ENCODE peak calls at places on chromosomes 5 and 9, in four cellular contexts. One of them, this sample, is unnamed.

GRCh38 chr5:31317642-31318041 is 124.2 kb downstream of the CDH6 start:
- DNase-seq in GM12878: no peak
- DNase-seq in HepG2: no peak
- DNase-seq in K562: peak; percentile 43
- DNase-seq in this sample: peak; percentile 70

GRCh38 chr5:56812110-56812509 is 3.2 kb upstream of the MAP3K1 start:
- DNase-seq in GM12878: no peak
- DNase-seq in HepG2: no peak
- DNase-seq in K562: peak; percentile 74
- DNase-seq in this sample: no peak

GRCh38 chr9:98922721-98923435 is 20.8 kb upstream of the COL15A1 start:
- DNase-seq in GM12878: no peak
- DNase-seq in HepG2: no peak
- DNase-seq in K562: no peak
- DNase-seq in this sample: no peak

GRCh38 chr5:64003966-64004365 is 41.7 kb upstream of the HTR1A start:
- DNase-seq in GM12878: no peak
- DNase-seq in HepG2: no peak
- DNase-seq in K562: no peak
- DNase-seq in this sample: no peak

GRCh38 chr5:72472031-72472430 is 35.2 kb downstream of the ZNF366 start:
- DNase-seq in GM12878: no peak
- DNase-seq in HepG2: no peak
- DNase-seq in K562: no peak
- DNase-seq in this sample: no peak

GRCh38 chr5:38899936-38900335 is 54.1 kb downstream of the OSMR start:
- DNase-seq in GM12878: no peak
- DNase-seq in HepG2: no peak
- DNase-seq in K562: no peak
- DNase-seq in this sample: no peak

GRCh38 chr9:136693490-136694162 is 6.4 kb upstream of the AGPAT2 start:
- DNase-seq in GM12878: no peak
- DNase-seq in HepG2: peak; percentile 63
- DNase-seq in K562: peak; percentile 85
- DNase-seq in this sample: no peak

GRCh38 chr5:172178301-172179031 is 9.6 kb downstream of the STK10 start:
- DNase-seq in GM12878: no peak
- DNase-seq in HepG2: no peak
- DNase-seq in K562: peak; percentile 76
- DNase-seq in this sample: no peak

GRCh38 chr9:96304230-96304629 is 2.3 kb upstream of the HSD17B3 start:
- DNase-seq in GM12878: no peak
- DNase-seq in HepG2: no peak
- DNase-seq in K562: no peak
- DNase-seq in this sample: no peak

GRCh38 chr5:39076757-39077475 is 2.7 kb upstream of the RICTOR start:
- DNase-seq in GM12878: peak; percentile 53
- DNase-seq in HepG2: no peak
- DNase-seq in K562: peak; percentile 40
- DNase-seq in this sample: no peak

GRCh38 chr9:120713257-120714087 is 798 bp downstream of the MEGF9 start:
- DNase-seq in GM12878: no peak
- DNase-seq in HepG2: no peak
- DNase-seq in K562: peak; percentile 35
- DNase-seq in this sample: peak; percentile 25

GRCh38 chr9:108551030-108551964 is 304.5 kb downstream of the ACTL7B start:
- DNase-seq in GM12878: no peak
- DNase-seq in HepG2: no peak
- DNase-seq in K562: no peak
- DNase-seq in this sample: no peak

GRCh38 chr5:181191526-181192336 is 13.3 kb downstream of the TRIM7 start:
- DNase-seq in GM12878: peak; percentile 83
- DNase-seq in HepG2: peak; percentile 88
- DNase-seq in K562: peak; percentile 90
- DNase-seq in this sample: peak; percentile 96

GRCh38 chr5:1110930-1111726 is 735 bp downstream of the SLC12A7 start:
- DNase-seq in GM12878: no peak
- DNase-seq in HepG2: no peak
- DNase-seq in K562: peak; percentile 42
- DNase-seq in this sample: no peak

GRCh38 chr9:70924380-70924779 is 197.0 kb downstream of the TRPM3 start:
- DNase-seq in GM12878: no peak
- DNase-seq in HepG2: no peak
- DNase-seq in K562: no peak
- DNase-seq in this sample: no peak

GRCh38 chr9:93523518-93524144 is 52.8 kb upstream of the PHF2 start:
- DNase-seq in GM12878: no peak
- DNase-seq in HepG2: no peak
- DNase-seq in K562: no peak
- DNase-seq in this sample: no peak

GRCh38 chr9:30575691-30576090 is 1808.8 kb upstream of the ACO1 start:
- DNase-seq in GM12878: no peak
- DNase-seq in HepG2: no peak
- DNase-seq in K562: no peak
- DNase-seq in this sample: no peak

GRCh38 chr5:67900515-67900914 is 315.0 kb upstream of the PIK3R1 start:
- DNase-seq in GM12878: no peak
- DNase-seq in HepG2: no peak
- DNase-seq in K562: no peak
- DNase-seq in this sample: no peak

GRCh38 chr9:135334953-135335460 is 144.6 kb upstream of the PPP1R26 start:
- DNase-seq in GM12878: no peak
- DNase-seq in HepG2: no peak
- DNase-seq in K562: no peak
- DNase-seq in this sample: peak; percentile 7

GRCh38 chr5:153991168-153991567 is 47.5 kb downstream of the FAM114A2 start:
- DNase-seq in GM12878: no peak
- DNase-seq in HepG2: no peak
- DNase-seq in K562: no peak
- DNase-seq in this sample: no peak

GRCh38 chr9:33750307-33750838 is 45.0 kb upstream of the PRSS3 start:
- DNase-seq in GM12878: no peak
- DNase-seq in HepG2: no peak
- DNase-seq in K562: no peak
- DNase-seq in this sample: peak; percentile 23

GRCh38 chr5:172410839-172411238 is 43.5 kb downstream of the SH3PXD2B start:
- DNase-seq in GM12878: no peak
- DNase-seq in HepG2: no peak
- DNase-seq in K562: no peak
- DNase-seq in this sample: no peak

GRCh38 chr5:43037929-43038510 is 2.1 kb downstream of the ANXA2R start:
- DNase-seq in GM12878: no peak
- DNase-seq in HepG2: no peak
- DNase-seq in K562: no peak
- DNase-seq in this sample: no peak

GRCh38 chr9:133529874-133530273 is 4.6 kb upstream of the ADAMTSL2 start:
- DNase-seq in GM12878: no peak
- DNase-seq in HepG2: no peak
- DNase-seq in K562: no peak
- DNase-seq in this sample: no peak

GRCh38 chr5:134552301-134552700 is 26.8 kb downstream of the JADE2 start:
- DNase-seq in GM12878: no peak
- DNase-seq in HepG2: no peak
- DNase-seq in K562: no peak
- DNase-seq in this sample: no peak

GRCh38 chr5:154654484-154655375 is 100.4 kb upstream of the LARP1 start:
- DNase-seq in GM12878: no peak
- DNase-seq in HepG2: no peak
- DNase-seq in K562: peak; percentile 32
- DNase-seq in this sample: no peak

GRCh38 chr5:139419226-139419625 is 15.3 kb upstream of the SPATA24 start:
- DNase-seq in GM12878: no peak
- DNase-seq in HepG2: no peak
- DNase-seq in K562: no peak
- DNase-seq in this sample: no peak

GRCh38 chr5:168974081-168974480 is 326.9 kb downstream of the SLIT3 start:
- DNase-seq in GM12878: no peak
- DNase-seq in HepG2: no peak
- DNase-seq in K562: no peak
- DNase-seq in this sample: no peak

GRCh38 chr5:175162036-175162435 is 281.9 kb downstream of the DRD1 start:
- DNase-seq in GM12878: no peak
- DNase-seq in HepG2: no peak
- DNase-seq in K562: no peak
- DNase-seq in this sample: no peak

DNA sequence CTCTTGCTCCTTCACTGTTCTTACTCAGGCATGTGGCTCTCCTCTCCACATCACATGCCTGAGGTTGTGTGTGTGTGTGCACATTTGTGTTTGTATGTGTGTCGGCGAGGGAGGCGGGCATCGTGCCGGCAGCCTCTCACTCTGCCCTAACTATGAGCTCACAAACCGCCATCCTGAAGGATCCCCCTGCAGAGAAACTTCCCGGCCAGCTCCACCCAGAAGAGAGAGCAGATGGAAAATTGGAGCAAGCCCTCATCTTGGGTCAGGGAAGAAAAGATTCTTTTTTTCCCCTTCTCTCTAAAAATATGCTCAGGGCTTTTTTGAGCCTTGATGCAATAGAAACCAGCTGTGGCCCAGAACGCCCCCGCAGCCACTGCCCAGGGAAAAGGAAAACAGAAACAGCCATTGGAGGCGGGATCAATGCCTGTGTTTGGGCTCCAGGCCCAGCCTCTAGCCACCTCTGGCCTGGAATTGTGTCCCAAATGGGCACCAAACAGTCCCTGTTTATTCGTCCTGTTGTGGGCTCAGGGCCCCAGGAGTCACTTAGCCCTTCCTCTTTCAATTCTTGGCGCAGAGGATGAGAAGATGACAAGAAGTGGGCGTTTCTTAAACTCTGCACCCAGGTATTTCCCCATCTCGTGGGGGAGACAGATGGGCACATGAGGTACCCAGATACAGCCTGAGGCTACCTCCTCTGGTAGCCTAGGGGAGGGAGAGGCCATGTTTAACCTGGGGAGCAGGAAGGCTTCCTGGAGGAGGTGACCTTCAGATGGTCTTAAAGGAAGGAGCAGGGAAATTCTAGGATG is 151.5 kb downstream of the RGS3 start:
- DNase-seq in GM12878: no peak
- DNase-seq in HepG2: no peak
- DNase-seq in K562: no peak
- DNase-seq in this sample: no peak
- TF ChIP-seq TCF7 in GM12878: no peak
- TF ChIP-seq TCF7 in HepG2: no peak
- TF ChIP-seq TCF7 in K562: no peak
- TF ChIP-seq TCF7 in this sample: no peak

GRCh38 chr5:91477408-91477807 is 94.3 kb upstream of the ARRDC3 start:
- DNase-seq in GM12878: no peak
- DNase-seq in HepG2: no peak
- DNase-seq in K562: no peak
- DNase-seq in this sample: no peak

GRCh38 chr5:91468643-91469422 is 85.7 kb upstream of the ARRDC3 start:
- DNase-seq in GM12878: no peak
- DNase-seq in HepG2: no peak
- DNase-seq in K562: no peak
- DNase-seq in this sample: no peak

GRCh38 chr5:91469517-91470165 is 86.5 kb upstream of the ARRDC3 start:
- DNase-seq in GM12878: no peak
- DNase-seq in HepG2: no peak
- DNase-seq in K562: peak; percentile 12
- DNase-seq in this sample: no peak

GRCh38 chr5:91478096-91478495 is 95.0 kb upstream of the ARRDC3 start:
- DNase-seq in GM12878: no peak
- DNase-seq in HepG2: no peak
- DNase-seq in K562: no peak
- DNase-seq in this sample: no peak

GRCh38 chr5:91474201-91474600 is 91.1 kb upstream of the ARRDC3 start:
- DNase-seq in GM12878: no peak
- DNase-seq in HepG2: no peak
- DNase-seq in K562: no peak
- DNase-seq in this sample: no peak
- TF ChIP-seq TCF7 in GM12878: no peak
- TF ChIP-seq TCF7 in HepG2: no peak
- TF ChIP-seq TCF7 in K562: no peak
- TF ChIP-seq TCF7 in this sample: no peak

GRCh38 chr9:84950879-84951811 is 281.6 kb downstream of the NTRK2 start:
- DNase-seq in GM12878: no peak
- DNase-seq in HepG2: no peak
- DNase-seq in K562: no peak
- DNase-seq in this sample: no peak

GRCh38 chr9:84949258-84949657 is 279.7 kb downstream of the NTRK2 start:
- DNase-seq in GM12878: no peak
- DNase-seq in HepG2: no peak
- DNase-seq in K562: no peak
- DNase-seq in this sample: no peak

GRCh38 chr9:84949969-84950368 is 280.4 kb downstream of the NTRK2 start:
- DNase-seq in GM12878: no peak
- DNase-seq in HepG2: no peak
- DNase-seq in K562: no peak
- DNase-seq in this sample: no peak

GRCh38 chr9:84945878-84946538 is 276.5 kb downstream of the NTRK2 start:
- DNase-seq in GM12878: no peak
- DNase-seq in HepG2: no peak
- DNase-seq in K562: no peak
- DNase-seq in this sample: no peak

DNA sequence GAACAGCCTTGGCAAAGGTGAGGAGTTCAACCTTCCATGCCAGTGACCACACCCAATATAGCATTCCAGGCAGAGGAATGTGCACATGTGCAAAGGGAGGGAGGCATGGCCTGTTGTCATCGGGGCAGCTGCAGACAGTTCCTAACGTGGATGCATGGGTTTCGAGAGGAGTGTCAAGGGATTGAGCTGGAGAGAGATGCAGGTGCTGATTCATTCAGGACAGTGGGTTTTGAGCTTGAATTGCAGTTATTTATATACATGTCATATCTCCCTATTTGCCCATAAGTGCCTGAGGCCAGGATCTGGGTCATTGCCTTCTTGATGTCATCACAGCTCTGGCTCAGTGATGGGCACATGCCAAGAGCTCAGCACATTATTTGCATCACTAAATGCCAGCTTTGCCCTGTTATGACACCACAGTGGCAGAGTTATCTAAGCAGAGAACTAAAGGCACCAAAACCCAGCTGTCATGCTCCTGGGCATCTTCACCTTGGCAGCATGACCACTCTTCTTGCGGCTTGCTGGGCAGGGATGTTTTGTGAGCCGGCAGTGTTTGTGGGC is 278.0 kb downstream of the NTRK2 start:
- DNase-seq in GM12878: no peak
- DNase-seq in HepG2: no peak
- DNase-seq in K562: no peak
- DNase-seq in this sample: no peak
- TF ChIP-seq TCF7 in GM12878: no peak
- TF ChIP-seq TCF7 in HepG2: no peak
- TF ChIP-seq TCF7 in K562: no peak
- TF ChIP-seq TCF7 in this sample: no peak

DNA sequence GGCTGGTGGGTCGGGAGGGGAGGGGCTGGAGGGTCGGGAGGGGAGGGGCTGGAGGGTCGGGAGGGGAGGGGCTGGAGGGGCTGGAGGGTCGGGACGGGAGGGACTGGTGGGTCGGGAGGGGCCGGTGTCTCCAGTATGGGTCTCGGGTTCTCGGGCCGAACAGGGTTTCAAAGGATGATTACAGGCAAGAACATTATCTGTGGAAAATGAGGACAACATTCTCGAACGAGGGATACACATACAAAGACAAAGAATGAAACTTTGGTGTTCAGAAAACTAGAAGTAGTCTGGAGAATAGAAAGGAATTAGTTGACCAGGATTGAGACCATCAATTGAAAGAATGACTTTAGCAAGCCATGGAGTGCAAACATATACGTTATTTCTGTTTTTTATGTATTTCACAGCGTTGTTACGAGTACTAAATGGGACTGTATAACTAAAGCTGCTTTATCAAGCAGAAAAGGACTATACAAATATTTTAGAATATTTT is 360 bp upstream of the ZCCHC10 start:
- DNase-seq in GM12878: no peak
- DNase-seq in HepG2: no peak
- DNase-seq in K562: no peak
- DNase-seq in this sample: no peak
- TF ChIP-seq TCF7 in GM12878: no peak
- TF ChIP-seq TCF7 in HepG2: no peak
- TF ChIP-seq TCF7 in K562: no peak
- TF ChIP-seq TCF7 in this sample: no peak

This sample was measured in WTC11.